ENCODE peak calls at places on chromosomes 4 and X, in eight cellular contexts. F is natural killer cell treated with Interleukin-12 subunit alpha and Interleukin-12 subunit beta and Interleukin-15 and Interleukin-18, amount 100 ng/mL, for 72 hours; Z is GM23338; Y is activated CD4-positive, CD25-positive, alpha-beta regulatory T cell treated with anti-CD3 and anti-CD28 coated beads, Interleukin-2, amount 50 U/mL, for 16 hours; U is non-pigmented ciliary epithelial cell; R is heart left ventricle; P is mucosa of gallbladder; L is NCI-H1092. I is an unnamed sample.

GRCh38 chr4:153281476-153281875 is 63.0 kb upstream of the MND1 start:
- DNase-seq in F (no peak), Z (no peak), Y (no peak), P (no peak), U (no peak), L (no peak), R (no peak), I (no peak)

GRCh38 chrX:150570512-150570911 is 2.1 kb downstream of the MTM1 start:
- DNase-seq in P (no peak), U (no peak), Z (no peak), F (no peak), Y (no peak), R (no peak), L (no peak), I (no peak)

GRCh38 chrX:21658746-21659145 is 616 bp upstream of the KLHL34 start:
- DNase-seq in Z (peak), F (no peak), U (no peak), Y (no peak), P (no peak), L (no peak), R (no peak), I (no peak)

GRCh38 chrX:68419934-68420333 is 13.4 kb downstream of the OPHN1 start:
- DNase-seq in P (no peak), F (no peak), Y (no peak), L (no peak), U (no peak), Z (no peak), R (no peak), I (no peak)

GRCh38 chrX:26778320-26778888 is 562.4 kb downstream of the MAGEB5 start:
- DNase-seq in F (no peak), R (no peak), Z (peak), U (no peak), Y (no peak), P (no peak), L (no peak), I (no peak)

GRCh38 chrX:110241816-110242215 is 76.1 kb downstream of the AMMECR1 start:
- DNase-seq in R (peak), L (no peak), U (no peak), F (no peak), Z (no peak), Y (no peak), P (no peak), I (no peak)

GRCh38 chr4:121455285-121455684 is 74.5 kb upstream of the QRFPR start:
- DNase-seq in P (no peak), R (no peak), Z (peak), L (no peak), Y (no peak), F (no peak), U (no peak), I (no peak)

GRCh38 chr4:113332701-113333100 is 283.2 kb downstream of the ANK2 start:
- DNase-seq in F (no peak), P (no peak), L (no peak), U (no peak), Y (no peak), Z (no peak), R (no peak), I (no peak)

GRCh38 chr4:80125252-80126177 is 52.5 kb upstream of the ANTXR2 start:
- DNase-seq in P (no peak), F (no peak), U (no peak), L (no peak), Z (peak), Y (peak), R (no peak), I (no peak)

GRCh38 chr4:36244257-36245084 is at the start of gene ARAP2:
- DNase-seq in L (no peak), P (peak), U (no peak), R (peak), F (peak), Z (peak), Y (peak), I (no peak)

GRCh38 chrX:69095260-69095659 is 70.0 kb downstream of the PJA1 start:
- DNase-seq in R (no peak), L (no peak), Z (no peak), F (no peak), Y (no peak), U (no peak), P (no peak), I (no peak)